ENCODE peak calls at places on chromosomes 7 and 10, in eight cellular contexts. E is HepG2, N is K562, D is Panc1, C is HCT116, L is GM23338, R is upper lobe of left lung, Y is GM12878. X is an unnamed sample.
A peak's percentile ranks its signal among the peaks of the same experiment; 100 is the strongest.

GRCh38 chr10:88272186-88272585 is 310.9 kb downstream of the RNLS start:
- ATAC-seq in D (no peak), Y (no peak), E (no peak), C (no peak), L (no peak), N (no peak), R (no peak), X (no peak)

GRCh38 chr7:56291-56913 is 136.0 kb upstream of the FAM20C start:
- ATAC-seq in E (peak; percentile 36), D (no peak), R (peak; percentile 28), Y (no peak), L (no peak), C (no peak), N (no peak), X (no peak)

GRCh38 chr7:4745265-4745919 is 30.0 kb upstream of the AP5Z1 start:
- ATAC-seq in C (no peak), L (no peak), Y (peak; percentile 70), N (peak; percentile 68), D (no peak), R (no peak), E (no peak), X (no peak)

GRCh38 chr7:142445019-142445686 is 187.3 kb upstream of the PRSS58 start:
- ATAC-seq in D (no peak), C (peak; percentile 63), R (no peak), E (no peak), Y (peak; percentile 51), L (peak; percentile 98), N (peak; percentile 94), X (no peak)

GRCh38 chr10:124124123-124124768 is 30.8 kb upstream of the CHST15 start:
- ATAC-seq in D (no peak), Y (peak; percentile 45), E (no peak), L (no peak), N (no peak), R (no peak), C (no peak), X (no peak)

GRCh38 chr10:91924212-91925021 is 847 bp downstream of the BTAF1 start:
- ATAC-seq in R (peak; percentile 17), N (peak; percentile 45), L (no peak), C (peak; percentile 13), E (peak; percentile 43), D (peak; percentile 10), Y (peak; percentile 50), X (no peak)

GRCh38 chr7:1924185-1924817 is 254.2 kb downstream of the ELFN1 start:
- ATAC-seq in E (no peak), C (no peak), N (no peak), L (no peak), R (no peak), Y (no peak), D (no peak), X (no peak)

GRCh38 chr7:116741625-116742316 is 69.8 kb downstream of the MET start:
- ATAC-seq in Y (no peak), E (peak; percentile 80), C (no peak), N (no peak), L (no peak), D (no peak), R (no peak), X (no peak)

GRCh38 chr10:67438605-67439258 is 257.3 kb downstream of the CTNNA3 start:
- ATAC-seq in R (no peak), L (no peak), D (peak; percentile 53), Y (peak; percentile 56), N (no peak), C (no peak), E (no peak), X (no peak)

GRCh38 chr7:158996214-158997109 is 140.1 kb downstream of the DYNC2I1 start:
- ATAC-seq in C (no peak), D (peak; percentile 28), R (no peak), L (peak; percentile 21), N (peak; percentile 18), Y (no peak), E (no peak), X (no peak)

GRCh38 chr7:64581929-64582894 is 19.3 kb upstream of the ZNF680 start:
- ATAC-seq in R (no peak), N (peak; percentile 87), C (no peak), L (no peak), D (peak; percentile 80), Y (no peak), E (no peak), X (no peak)

GRCh38 chr10:98308602-98309365 is 40.8 kb upstream of the LOXL4 start:
- ATAC-seq in E (peak; percentile 82), R (no peak), N (peak; percentile 81), Y (peak; percentile 18), C (peak; percentile 48), D (peak; percentile 44), L (peak; percentile 58), X (peak; percentile 16)

GRCh38 chr10:71675295-71675970 is 44.1 kb downstream of the C10orf105 start:
- ATAC-seq in R (no peak), N (no peak), C (no peak), L (no peak), E (no peak), Y (no peak), D (no peak), X (no peak)

GRCh38 chr7:77528368-77528767 is 8.7 kb upstream of the PTPN12 start:
- ATAC-seq in N (no peak), C (no peak), L (no peak), Y (no peak), E (no peak), R (no peak), D (no peak), X (no peak)

DNA sequence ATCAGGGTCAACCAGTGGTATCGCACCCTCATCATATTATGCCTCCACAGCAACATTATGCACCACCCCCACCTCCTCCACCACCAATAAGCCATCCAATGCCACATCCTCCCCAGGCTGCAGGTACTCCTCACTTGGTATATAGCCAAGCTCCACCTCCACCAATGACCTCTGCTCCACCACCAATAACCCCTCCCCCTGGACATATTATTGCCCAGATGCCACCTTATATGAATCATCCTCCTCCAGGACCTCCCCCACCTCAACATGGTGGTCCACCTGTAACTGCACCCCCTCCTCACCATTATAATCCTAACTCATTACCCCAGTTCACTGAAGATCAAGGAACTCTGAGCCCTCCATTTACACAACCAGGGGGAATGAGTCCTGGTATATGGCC is 14.7 kb downstream of the CBLL1 start:
- ATAC-seq in N (peak; percentile 51), R (no peak), L (no peak), D (no peak), C (no peak), E (no peak), Y (no peak), X (peak; percentile 19)
- TF ChIP-seq POLR2AphosphoS5 in N (no peak), R (no peak), L (no peak), D (no peak), C (no peak), E (no peak), Y (no peak), X (no peak)

DNA sequence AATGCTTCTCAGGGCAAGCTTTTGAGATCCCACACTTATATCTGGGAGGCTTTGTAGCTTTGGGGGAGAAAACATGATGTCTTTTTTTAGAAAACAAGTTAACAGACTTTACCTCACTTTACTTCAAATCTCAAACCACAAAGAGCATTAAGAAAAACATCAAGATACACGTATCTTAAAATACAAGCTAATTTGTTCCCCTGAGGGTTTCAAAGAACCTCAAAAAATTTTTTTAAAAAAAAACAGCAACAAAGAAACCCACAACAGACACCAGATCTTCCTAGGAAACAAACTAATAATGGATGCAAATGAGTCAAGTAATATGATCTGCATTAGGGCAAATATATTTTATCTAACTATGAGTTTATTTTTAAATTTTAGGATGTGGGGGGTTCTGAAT is 24.7 kb downstream of the FAM3C start:
- ATAC-seq in C (no peak), E (no peak), D (no peak), R (no peak), Y (no peak), L (no peak), N (no peak), X (no peak)
- TF ChIP-seq POLR2AphosphoS5 in C (no peak), E (no peak), D (no peak), R (no peak), Y (no peak), L (no peak), N (no peak), X (no peak)

GRCh38 chr10:10831085-10831484 is 186.6 kb upstream of the CELF2 start:
- ATAC-seq in E (no peak), L (no peak), C (no peak), D (no peak), Y (no peak), N (no peak), R (peak; percentile 93), X (peak; percentile 87)
- TF ChIP-seq POLR2AphosphoS5 in E (no peak), L (no peak), C (no peak), D (no peak), Y (no peak), N (no peak), R (peak; percentile 84), X (peak; percentile 77)

DNA sequence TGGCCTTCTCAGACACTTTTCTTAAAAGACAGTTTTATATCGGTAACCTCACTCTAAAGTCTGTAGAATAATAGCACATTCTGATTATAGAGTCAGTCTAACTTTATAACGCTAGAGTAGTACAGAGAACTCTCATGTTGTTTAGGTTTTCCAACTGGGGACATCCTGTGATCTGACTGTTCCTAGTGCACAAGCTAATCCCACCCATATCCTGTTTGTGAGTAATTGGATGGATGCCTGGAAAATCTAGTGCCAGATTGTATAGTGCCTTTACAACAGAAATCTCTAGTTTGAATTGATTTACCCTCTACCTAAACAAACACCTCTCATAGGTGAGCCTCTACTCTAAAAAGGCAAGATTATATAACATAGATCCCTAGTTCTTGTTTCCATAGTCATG is 107.4 kb downstream of the ZEB1 start:
- ATAC-seq in D (no peak), E (no peak), C (no peak), L (no peak), R (peak; percentile 37), N (no peak), Y (peak; percentile 36), X (no peak)
- TF ChIP-seq POLR2AphosphoS5 in D (no peak), E (no peak), C (no peak), L (no peak), R (no peak), N (no peak), Y (no peak), X (peak; percentile 11)

X was measured in gastroesophageal sphincter.